ENCODE peak calls at places on chromosomes 12 and 14, in five cellular contexts. H is stimulated activated CD4-positive, alpha-beta T cell treated with anti-CD3 and anti-CD28 coated beads, Interleukin-4, amount 100 ng/mL, for 4 hours; N is PC-9; R is activated T-cell treated with anti-CD3 and anti-CD28 coated beads for 1 hour; U is CD8-positive, alpha-beta memory T cell. T is an unnamed sample.
A peak's percentile ranks its signal among the peaks of the same experiment; 100 is the strongest.

GRCh38 chr12:57133916-57134315 is 5.6 kb downstream of the LRP1 start:
- DNase-seq in N (no peak), H (no peak), U (peak; percentile 3), R (no peak), T (no peak)

GRCh38 chr14:99598774-99599173 is 5.2 kb downstream of the CCDC85C start:
- DNase-seq in U (no peak), R (no peak), N (no peak), H (no peak), T (no peak)

GRCh38 chr12:113236539-113237354 is 15.5 kb downstream of the TPCN1 start:
- DNase-seq in R (no peak), U (no peak), H (no peak), N (no peak), T (no peak)

GRCh38 chr12:6226701-6227096 is 26.5 kb downstream of the CD9 start:
- DNase-seq in R (no peak), N (no peak), H (no peak), U (no peak), T (no peak)

GRCh38 chr12:4147051-4147481 is 126.5 kb upstream of the CCND2 start:
- DNase-seq in H (no peak), U (no peak), N (no peak), R (no peak), T (no peak)

GRCh38 chr12:104498211-104498801 is 41.6 kb downstream of the CHST11 start:
- DNase-seq in U (no peak), R (no peak), N (no peak), H (peak; percentile 24), T (no peak)

GRCh38 chr12:19639781-19640180 is 200.5 kb downstream of the AEBP2 start:
- DNase-seq in N (no peak), H (no peak), U (no peak), R (no peak), T (no peak)

GRCh38 chr14:92515510-92516343 is 2.1 kb downstream of the RIN3 start:
- DNase-seq in H (no peak), U (no peak), R (no peak), N (no peak), T (no peak)

GRCh38 chr12:30573145-30573544 is 122.5 kb downstream of the IPO8 start:
- DNase-seq in U (no peak), R (no peak), H (no peak), N (no peak), T (no peak)

GRCh38 chr14:100906420-100906819 is 2.9 kb upstream of the RTL1 start:
- DNase-seq in N (no peak), U (no peak), H (no peak), R (no peak), T (no peak)

GRCh38 chr14:99654235-99655000 is 9.5 kb downstream of the HHIPL1 start:
- DNase-seq in N (no peak), U (no peak), R (no peak), H (no peak), T (no peak)